ENCODE peak calls at places on chromosome 13, in seven cellular contexts. P is GM12864; G is AG10803; S is BE2C; E is CD4-positive, alpha-beta T cell; X is BJ; O is nephron progenitor cell. M is an unnamed sample.

GRCh38 chr13:99218545-99218944 is 17.9 kb downstream of the UBAC2 start:
- DNase-seq in E (no peak), S (no peak), P (no peak), G (no peak), O (peak; percentile 16), X (no peak), M (no peak)

GRCh38 chr13:67238277-67238859 is 8.2 kb upstream of the PCDH9 start:
- DNase-seq in P (no peak), S (no peak), X (no peak), O (no peak), E (no peak), G (peak; percentile 32), M (peak; percentile 48)

GRCh38 chr13:70668983-70669382 is 560.7 kb upstream of the KLHL1 start:
- DNase-seq in O (no peak), X (no peak), E (no peak), S (no peak), P (no peak), G (no peak), M (no peak)

GRCh38 chr13:77776704-77777103 is 79.2 kb downstream of the SLAIN1 start:
- DNase-seq in G (no peak), O (no peak), S (no peak), X (no peak), P (no peak), E (no peak), M (no peak)

GRCh38 chr13:41548870-41549269 is 91.5 kb downstream of the RGCC start:
- DNase-seq in G (no peak), E (no peak), O (no peak), S (no peak), P (no peak), X (no peak), M (no peak)

GRCh38 chr13:76048126-76048525 is 412.0 kb downstream of the LMO7 start:
- DNase-seq in G (no peak), E (no peak), S (no peak), O (no peak), P (no peak), X (no peak), M (no peak)

GRCh38 chr13:85651440-85651839 is 147.8 kb downstream of the SLITRK6 start:
- DNase-seq in G (no peak), P (no peak), S (no peak), O (no peak), E (no peak), X (no peak), M (no peak)

GRCh38 chr13:44147222-44147621 is 226.4 kb upstream of the SERP2 start:
- DNase-seq in O (no peak), G (no peak), S (no peak), P (no peak), E (no peak), X (no peak), M (no peak)

GRCh38 chr13:24124789-24125476 is 35.6 kb upstream of the SPATA13 start:
- DNase-seq in O (no peak), G (no peak), E (no peak), P (peak; percentile 27), X (no peak), S (no peak), M (no peak)

GRCh38 chr13:44561352-44561751 is 14.8 kb downstream of the TSC22D1 start:
- DNase-seq in X (no peak), O (no peak), E (no peak), P (no peak), S (no peak), G (no peak), M (no peak)

GRCh38 chr13:102141625-102142472 is 260.0 kb downstream of the FGF14 start:
- DNase-seq in S (no peak), O (no peak), G (peak; percentile 20), X (no peak), E (no peak), P (no peak), M (peak; percentile 59)

GRCh38 chr13:51584731-51585191 is 499 bp downstream of the WDFY2 start:
- DNase-seq in E (peak; percentile 47), S (peak; percentile 69), G (peak; percentile 31), X (no peak), P (peak; percentile 35), O (peak; percentile 63), M (peak; percentile 40)

GRCh38 chr13:19952850-19953249 is 5.7 kb upstream of the ZMYM2 start:
- DNase-seq in P (no peak), X (no peak), E (no peak), O (no peak), S (no peak), G (no peak), M (no peak)

GRCh38 chr13:28753208-28753892 is 34.6 kb upstream of the SLC46A3 start:
- DNase-seq in O (no peak), P (no peak), G (peak; percentile 96), E (no peak), X (peak; percentile 77), S (peak; percentile 45), M (peak; percentile 91)

GRCh38 chr13:75792526-75793187 is 156.5 kb downstream of the LMO7 start:
- DNase-seq in G (peak; percentile 53), X (no peak), E (no peak), P (no peak), S (no peak), O (no peak), M (no peak)

GRCh38 chr13:65783383-65783782 is 1446.8 kb downstream of the PCDH9 start:
- DNase-seq in S (no peak), X (no peak), G (no peak), E (no peak), O (no peak), P (no peak), M (no peak)

GRCh38 chr13:20902438-20903163 is at the start of gene XPO4:
- DNase-seq in X (peak; percentile 18), S (peak; percentile 88), E (peak; percentile 60), P (peak; percentile 24), O (peak; percentile 85), G (peak; percentile 67), M (peak; percentile 67)

GRCh38 chr13:27112006-27112405 is 59.6 kb downstream of the USP12 start:
- DNase-seq in E (no peak), G (no peak), O (no peak), S (no peak), P (no peak), X (no peak), M (no peak)

GRCh38 chr13:28819748-28820098 is 416 bp upstream of the MTUS2 start:
- DNase-seq in X (no peak), E (no peak), O (peak; percentile 89), S (peak; percentile 82), P (no peak), G (peak; percentile 16), M (peak; percentile 19)

GRCh38 chr13:49560270-49561063 is 24.9 kb downstream of the RCBTB1 start:
- DNase-seq in O (no peak), S (no peak), X (no peak), G (no peak), P (no peak), E (no peak), M (no peak)

GRCh38 chr13:69935043-69935442 is 172.6 kb upstream of the ATXN8OS start:
- DNase-seq in G (no peak), S (peak; percentile 46), O (no peak), P (no peak), X (no peak), E (no peak), M (no peak)

GRCh38 chr13:30737511-30738342 is 2.4 kb downstream of the ALOX5AP start:
- DNase-seq in X (no peak), G (no peak), P (no peak), O (no peak), E (no peak), S (no peak), M (no peak)

GRCh38 chr13:64855506-64855905 is 2374.6 kb downstream of the PCDH9 start:
- DNase-seq in S (peak; percentile 48), P (no peak), O (no peak), E (no peak), G (peak; percentile 6), X (no peak), M (peak; percentile 1)

DNA sequence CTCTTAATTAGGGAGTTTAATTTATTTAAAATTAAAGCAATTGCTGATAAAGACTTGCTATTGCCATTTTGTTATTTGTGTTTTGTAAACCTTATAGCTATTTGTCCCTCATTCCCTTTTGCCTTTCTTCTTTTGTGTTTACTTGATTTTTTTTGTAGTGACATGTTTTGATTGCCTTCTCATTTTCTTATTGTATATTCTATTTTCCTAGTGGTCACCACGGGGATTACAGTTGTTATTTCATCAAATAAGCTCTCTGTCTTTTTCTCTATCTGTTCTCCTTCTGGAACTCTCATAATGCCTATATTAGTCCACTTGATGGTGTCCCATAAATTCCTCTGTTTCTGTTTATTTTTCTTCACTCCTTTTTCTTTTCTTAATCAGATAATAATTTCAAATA is 64.4 kb upstream of the FRY start:
- DNase-seq in X (no peak), O (no peak), P (no peak), G (no peak), E (no peak), S (no peak), M (no peak)
- TF ChIP-seq CTCF in X (no peak), O (peak; percentile 22), P (no peak), G (no peak), E (no peak), S (no peak), M (peak; percentile 26)

GRCh38 chr13:109745060-109745459 is 41.3 kb downstream of the IRS2 start:
- DNase-seq in O (no peak), S (no peak), G (no peak), E (no peak), P (no peak), X (no peak), M (no peak)

GRCh38 chr13:109745702-109746101 is 40.7 kb downstream of the IRS2 start:
- DNase-seq in X (no peak), O (no peak), S (no peak), E (no peak), G (no peak), P (no peak), M (no peak)

GRCh38 chr13:109741966-109742365 is 44.4 kb downstream of the IRS2 start:
- DNase-seq in P (no peak), S (no peak), G (no peak), X (no peak), O (no peak), E (no peak), M (no peak)

GRCh38 chr13:109744512-109745051 is 41.8 kb downstream of the IRS2 start:
- DNase-seq in X (no peak), O (no peak), E (no peak), S (peak; percentile 56), P (no peak), G (no peak), M (peak; percentile 82)

GRCh38 chr13:109743706-109744453 is 42.5 kb downstream of the IRS2 start:
- DNase-seq in P (no peak), E (no peak), O (no peak), G (peak; percentile 66), X (peak; percentile 26), S (peak; percentile 58), M (peak; percentile 63)
- TF ChIP-seq CTCF in P (no peak), E (no peak), O (no peak), G (peak; percentile 17), X (no peak), S (no peak), M (no peak)

GRCh38 chr13:78978381-78978998 is 319.5 kb upstream of the OBI1 start:
- DNase-seq in P (peak; percentile 52), S (peak; percentile 65), O (peak; percentile 51), X (peak; percentile 2), G (peak; percentile 63), E (peak; percentile 11), M (peak; percentile 69)
- TF ChIP-seq CTCF in P (peak; percentile 76), S (peak; percentile 75), O (peak; percentile 76), X (peak; percentile 67), G (peak; percentile 85), E (peak; percentile 78), M (peak; percentile 71)

DNA sequence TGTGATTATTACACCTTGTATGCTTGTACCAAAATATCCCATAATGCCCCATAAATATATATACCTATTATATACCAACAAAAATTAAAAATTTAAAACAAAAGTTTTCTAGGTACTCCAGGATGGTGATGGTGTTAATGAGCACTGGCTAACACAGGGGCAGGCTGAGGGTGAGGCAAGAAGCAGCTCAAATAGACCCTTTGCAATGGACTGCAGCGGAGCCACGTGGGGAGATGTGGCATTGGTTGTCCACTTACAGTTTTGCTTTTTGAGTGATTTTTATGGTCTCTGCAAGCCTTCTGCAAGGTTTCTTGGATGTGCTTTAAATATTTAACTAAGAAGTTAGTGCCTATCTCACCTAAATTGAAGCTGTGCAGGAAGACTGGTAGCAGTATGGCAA is 132.9 kb downstream of the RAP2A start:
- DNase-seq in X (no peak), S (peak; percentile 15), G (no peak), P (no peak), O (no peak), E (no peak), M (no peak)
- TF ChIP-seq CTCF in X (no peak), S (peak; percentile 31), G (no peak), P (peak; percentile 39), O (no peak), E (no peak), M (no peak)